ENCODE peak calls at places on chromosomes 2 and 18, in four cellular contexts. One of them, this sample, is unnamed.

GRCh38 chr18:1062592-1062991 is 157.9 kb downstream of the ADCYAP1 start:
- DNase-seq in AG08395: no peak
- DNase-seq in activated CD4-positive, alpha-beta T cell treated with anti-CD3 and anti-CD28 coated beads, Interleukin-2, amount 50 U/mL, for 48 hours: no peak
- DNase-seq in NCI-H1048: no peak
- DNase-seq in this sample: no peak

GRCh38 chr2:168449419-168449818 is 6.7 kb upstream of the CERS6 start:
- DNase-seq in AG08395: no peak
- DNase-seq in NCI-H1048: no peak
- DNase-seq in activated CD4-positive, alpha-beta T cell treated with anti-CD3 and anti-CD28 coated beads, Interleukin-2, amount 50 U/mL, for 48 hours: no peak
- DNase-seq in this sample: no peak

GRCh38 chr18:25353080-25353479 is 1.1 kb upstream of the ZNF521 start:
- DNase-seq in NCI-H1048: no peak
- DNase-seq in activated CD4-positive, alpha-beta T cell treated with anti-CD3 and anti-CD28 coated beads, Interleukin-2, amount 50 U/mL, for 48 hours: no peak
- DNase-seq in AG08395: no peak
- DNase-seq in this sample: no peak

GRCh38 chr18:37392648-37393047 is 172.9 kb downstream of the CELF4 start:
- DNase-seq in AG08395: no peak
- DNase-seq in NCI-H1048: no peak
- DNase-seq in activated CD4-positive, alpha-beta T cell treated with anti-CD3 and anti-CD28 coated beads, Interleukin-2, amount 50 U/mL, for 48 hours: no peak
- DNase-seq in this sample: no peak

GRCh38 chr18:13216732-13217465 is 1.7 kb upstream of the LDLRAD4 start:
- DNase-seq in AG08395: no peak
- DNase-seq in activated CD4-positive, alpha-beta T cell treated with anti-CD3 and anti-CD28 coated beads, Interleukin-2, amount 50 U/mL, for 48 hours: peak; percentile 53
- DNase-seq in NCI-H1048: no peak
- DNase-seq in this sample: peak; percentile 46

GRCh38 chr18:61852496-61852895 is 40.3 kb downstream of the RNF152 start:
- DNase-seq in AG08395: no peak
- DNase-seq in NCI-H1048: no peak
- DNase-seq in activated CD4-positive, alpha-beta T cell treated with anti-CD3 and anti-CD28 coated beads, Interleukin-2, amount 50 U/mL, for 48 hours: no peak
- DNase-seq in this sample: no peak

GRCh38 chr2:219149667-219150066 is 10.9 kb downstream of the NHEJ1 start:
- DNase-seq in AG08395: no peak
- DNase-seq in activated CD4-positive, alpha-beta T cell treated with anti-CD3 and anti-CD28 coated beads, Interleukin-2, amount 50 U/mL, for 48 hours: no peak
- DNase-seq in NCI-H1048: no peak
- DNase-seq in this sample: peak; percentile 47

GRCh38 chr2:3099145-3099859 is 278.3 kb downstream of the EIPR1 start:
- DNase-seq in NCI-H1048: no peak
- DNase-seq in AG08395: no peak
- DNase-seq in activated CD4-positive, alpha-beta T cell treated with anti-CD3 and anti-CD28 coated beads, Interleukin-2, amount 50 U/mL, for 48 hours: no peak
- DNase-seq in this sample: no peak

GRCh38 chr2:11770531-11771188 is 24.2 kb downstream of the LPIN1 start:
- DNase-seq in NCI-H1048: no peak
- DNase-seq in AG08395: no peak
- DNase-seq in activated CD4-positive, alpha-beta T cell treated with anti-CD3 and anti-CD28 coated beads, Interleukin-2, amount 50 U/mL, for 48 hours: no peak
- DNase-seq in this sample: no peak

GRCh38 chr2:42917374-42918017 is 125.1 kb upstream of the HAAO start:
- DNase-seq in NCI-H1048: no peak
- DNase-seq in AG08395: peak; percentile 91
- DNase-seq in activated CD4-positive, alpha-beta T cell treated with anti-CD3 and anti-CD28 coated beads, Interleukin-2, amount 50 U/mL, for 48 hours: peak; percentile 19
- DNase-seq in this sample: no peak

GRCh38 chr2:27191107-27191829 is 20.6 kb upstream of the ATRAID start:
- DNase-seq in AG08395: peak; percentile 68
- DNase-seq in activated CD4-positive, alpha-beta T cell treated with anti-CD3 and anti-CD28 coated beads, Interleukin-2, amount 50 U/mL, for 48 hours: peak; percentile 35
- DNase-seq in NCI-H1048: no peak
- DNase-seq in this sample: peak; percentile 53

GRCh38 chr2:38599706-38600105 is 3.0 kb downstream of the HNRNPLL start:
- DNase-seq in activated CD4-positive, alpha-beta T cell treated with anti-CD3 and anti-CD28 coated beads, Interleukin-2, amount 50 U/mL, for 48 hours: no peak
- DNase-seq in AG08395: no peak
- DNase-seq in NCI-H1048: no peak
- DNase-seq in this sample: no peak

GRCh38 chr2:62724886-62725711 is 19.6 kb downstream of the EHBP1 start:
- DNase-seq in activated CD4-positive, alpha-beta T cell treated with anti-CD3 and anti-CD28 coated beads, Interleukin-2, amount 50 U/mL, for 48 hours: peak; percentile 21
- DNase-seq in AG08395: no peak
- DNase-seq in NCI-H1048: peak; percentile 61
- DNase-seq in this sample: peak; percentile 40

GRCh38 chr2:133452561-133452960 is 115.7 kb downstream of the NCKAP5 start:
- DNase-seq in activated CD4-positive, alpha-beta T cell treated with anti-CD3 and anti-CD28 coated beads, Interleukin-2, amount 50 U/mL, for 48 hours: no peak
- DNase-seq in AG08395: no peak
- DNase-seq in NCI-H1048: no peak
- DNase-seq in this sample: no peak

GRCh38 chr2:55482186-55482945 is 37.2 kb upstream of the CFAP36 start:
- DNase-seq in activated CD4-positive, alpha-beta T cell treated with anti-CD3 and anti-CD28 coated beads, Interleukin-2, amount 50 U/mL, for 48 hours: no peak
- DNase-seq in AG08395: peak; percentile 40
- DNase-seq in NCI-H1048: peak; percentile 47
- DNase-seq in this sample: no peak

GRCh38 chr18:45374878-45375630 is 240.2 kb upstream of the SLC14A2 start:
- DNase-seq in AG08395: no peak
- DNase-seq in NCI-H1048: no peak
- DNase-seq in activated CD4-positive, alpha-beta T cell treated with anti-CD3 and anti-CD28 coated beads, Interleukin-2, amount 50 U/mL, for 48 hours: no peak
- DNase-seq in this sample: no peak

This sample was measured in stomach.